ENCODE peak calls at places on chromosomes 1 and 21, in nine cellular contexts. I is transverse colon, D is body of pancreas, W is HepG2, E is prostate gland, M is GM12878, T is H1, S is heart left ventricle, X is stomach. J is an unnamed sample. For H3K27me3, the result is how much of the 10 kb centered on the place peaks cover.

GRCh38 chr1:150233359-150234308 is 2.3 kb downstream of the ANP32E start:
- DNase-seq in T (no peak), I (no peak), S (no peak), E (peak), D (peak), X (no peak), M (no peak), W (no peak), J (no peak)

GRCh38 chr1:212213754-212214153 is 71.5 kb upstream of the PPP2R5A start:
- DNase-seq in T (no peak), I (no peak), W (no peak), M (no peak), X (no peak), E (no peak), D (no peak), S (no peak), J (no peak)

GRCh38 chr1:223456747-223457146 is 63.5 kb downstream of the CCDC185 start:
- DNase-seq in M (no peak), X (no peak), W (no peak), E (no peak), T (no peak), I (no peak), D (no peak), S (no peak), J (no peak)

GRCh38 chr1:175683491-175684175 is 59.8 kb downstream of the TNR start:
- DNase-seq in T (no peak), S (no peak), D (no peak), M (no peak), E (no peak), X (no peak), I (no peak), W (no peak), J (no peak)

GRCh38 chr1:90711696-90712095 is 5.4 kb downstream of the BARHL2 start:
- DNase-seq in X (no peak), E (no peak), W (no peak), D (no peak), T (no peak), S (no peak), M (no peak), I (no peak), J (no peak)

GRCh38 chr1:73627723-73628122 is 570.3 kb downstream of the LRRIQ3 start:
- DNase-seq in D (no peak), I (no peak), W (no peak), X (no peak), T (no peak), E (no peak), S (no peak), M (no peak), J (no peak)

GRCh38 chr1:29657816-29658215 is 421.5 kb downstream of the PTPRU start:
- DNase-seq in E (no peak), I (no peak), W (no peak), S (no peak), D (no peak), T (no peak), X (no peak), M (no peak), J (no peak)

GRCh38 chr1:46532095-46532494 is 19.4 kb downstream of the KNCN start:
- DNase-seq in W (no peak), S (no peak), I (no peak), D (no peak), M (no peak), T (no peak), E (no peak), X (no peak), J (no peak)

GRCh38 chr1:19013826-19014548 is 57.5 kb upstream of the IFFO2 start:
- DNase-seq in M (no peak), X (peak), D (no peak), I (peak), E (no peak), S (no peak), T (no peak), W (peak), J (no peak)

GRCh38 chr1:234578735-234579134 is 31.2 kb downstream of the IRF2BP2 start:
- DNase-seq in M (no peak), E (no peak), X (no peak), W (no peak), D (no peak), I (no peak), T (no peak), S (no peak), J (no peak)

GRCh38 chr1:85200367-85200869 is 398 bp downstream of the SYDE2 start:
- DNase-seq in E (peak), I (peak), T (no peak), X (peak), W (peak), D (peak), M (no peak), S (peak), J (peak)

GRCh38 chr1:12669529-12670068 is 25.7 kb downstream of the AADACL4 start:
- DNase-seq in E (no peak), S (no peak), D (no peak), I (no peak), X (no peak), W (no peak), T (no peak), M (no peak), J (no peak)

GRCh38 chr1:145995964-145996432 is 381 bp downstream of the TXNIP start:
- DNase-seq in X (peak), T (no peak), S (no peak), E (no peak), I (no peak), D (no peak), W (no peak), M (no peak), J (no peak)

GRCh38 chr1:14756617-14757259 is 158.3 kb downstream of the KAZN start:
- DNase-seq in W (no peak), M (no peak), I (no peak), D (no peak), E (no peak), X (no peak), T (no peak), S (no peak), J (no peak)

GRCh38 chr1:81388435-81388834 is 412.3 kb upstream of the ADGRL2 start:
- DNase-seq in D (no peak), S (no peak), M (no peak), I (no peak), T (no peak), X (no peak), E (no peak), W (no peak), J (no peak)

GRCh38 chr1:187621961-187622360 is 793.2 kb downstream of the PLA2G4A start:
- DNase-seq in D (no peak), X (no peak), I (no peak), M (peak), S (no peak), W (no peak), E (no peak), T (no peak), J (no peak)

GRCh38 chr1:84301759-84302380 is 362 bp downstream of the SAMD13 start:
- DNase-seq in E (no peak), D (no peak), S (no peak), X (no peak), W (no peak), M (no peak), I (no peak), T (no peak), J (no peak)

GRCh38 chr1:235601087-235601486 is 48.5 kb downstream of the GNG4 start:
- DNase-seq in W (no peak), I (no peak), S (no peak), M (no peak), T (no peak), X (peak), D (peak), E (no peak), J (no peak)

GRCh38 chr1:45868861-45869260 is 65.4 kb downstream of the MAST2 start:
- DNase-seq in T (no peak), D (no peak), W (peak), M (no peak), X (no peak), E (no peak), S (no peak), I (no peak), J (no peak)

GRCh38 chr1:165408518-165408917 is 36.4 kb downstream of the RXRG start:
- DNase-seq in S (no peak), W (peak), I (no peak), D (no peak), X (peak), E (no peak), M (no peak), T (no peak), J (no peak)

GRCh38 chr1:245155186-245156040 is 628 bp downstream of the KIF26B start:
- DNase-seq in T (no peak), M (no peak), I (no peak), E (no peak), D (no peak), S (no peak), X (no peak), W (no peak), J (no peak)

GRCh38 chr1:243982451-243983018 is 68.5 kb upstream of the ZBTB18 start:
- DNase-seq in S (no peak), D (no peak), M (no peak), W (peak), T (peak), X (no peak), E (no peak), I (no peak), J (no peak)

GRCh38 chr1:21574464-21575151 is 65.4 kb downstream of the ALPL start:
- DNase-seq in I (no peak), T (peak), M (no peak), W (peak), D (no peak), E (peak), X (peak), S (peak), J (no peak)

GRCh38 chr1:177928194-177928593 is 41.7 kb downstream of the SEC16B start:
- DNase-seq in S (no peak), W (no peak), M (no peak), X (no peak), T (no peak), D (no peak), E (no peak), I (no peak), J (no peak)

GRCh38 chr1:30465096-30465495 is 258.3 kb downstream of the MATN1 start:
- DNase-seq in E (no peak), X (no peak), D (no peak), M (no peak), W (no peak), T (no peak), I (no peak), S (peak), J (no peak)

GRCh38 chr1:231420959-231421615 is 1.0 kb downstream of the EGLN1 start:
- DNase-seq in E (peak), X (peak), I (peak), S (peak), W (no peak), M (no peak), T (no peak), D (peak), J (peak)

GRCh38 chr1:95068956-95069710 is 3.6 kb downstream of the ALG14 start:
- DNase-seq in I (peak), W (peak), T (no peak), D (no peak), X (no peak), M (no peak), E (no peak), S (no peak), J (no peak)

GRCh38 chr1:95223110-95223509 is 10.9 kb upstream of the RWDD3 start:
- DNase-seq in T (no peak), X (no peak), S (no peak), E (no peak), W (no peak), I (no peak), M (no peak), D (no peak), J (no peak)

GRCh38 chr1:202860744-202861419 is 28.1 kb downstream of the RABIF start:
- DNase-seq in I (peak), T (peak), X (peak), S (peak), E (peak), M (no peak), W (peak), D (peak), J (no peak)

GRCh38 chr21:46634966-46635323 is 529 bp upstream of the PRMT2 start:
- DNase-seq in W (peak), D (no peak), X (peak), I (no peak), E (peak), T (peak), S (no peak), M (peak), J (peak)

GRCh38 chr1:63688302-63688701 is 85.5 kb upstream of the ROR1 start:
- DNase-seq in S (no peak), I (no peak), X (no peak), M (no peak), T (no peak), D (no peak), E (no peak), W (no peak), J (no peak)

GRCh38 chr1:88736633-88737248 is 52.7 kb downstream of the PKN2 start:
- DNase-seq in W (peak), X (no peak), S (no peak), D (no peak), E (no peak), M (no peak), I (no peak), T (peak), J (no peak)

GRCh38 chr1:37323486-37324377 is 150.6 kb upstream of the ZC3H12A start:
- DNase-seq in I (no peak), S (no peak), D (peak), M (no peak), E (no peak), T (peak), X (no peak), W (peak), J (no peak)

GRCh38 chr1:53449026-53449425 is 10.2 kb upstream of the DMRTB1 start:
- DNase-seq in S (no peak), W (no peak), I (no peak), M (no peak), X (no peak), E (no peak), D (no peak), T (no peak), J (no peak)

GRCh38 chr1:228342627-228343210 is 63.9 kb downstream of the TRIM11 start:
- DNase-seq in S (peak), D (peak), E (no peak), M (no peak), T (no peak), I (peak), W (no peak), X (no peak), J (no peak)

DNA sequence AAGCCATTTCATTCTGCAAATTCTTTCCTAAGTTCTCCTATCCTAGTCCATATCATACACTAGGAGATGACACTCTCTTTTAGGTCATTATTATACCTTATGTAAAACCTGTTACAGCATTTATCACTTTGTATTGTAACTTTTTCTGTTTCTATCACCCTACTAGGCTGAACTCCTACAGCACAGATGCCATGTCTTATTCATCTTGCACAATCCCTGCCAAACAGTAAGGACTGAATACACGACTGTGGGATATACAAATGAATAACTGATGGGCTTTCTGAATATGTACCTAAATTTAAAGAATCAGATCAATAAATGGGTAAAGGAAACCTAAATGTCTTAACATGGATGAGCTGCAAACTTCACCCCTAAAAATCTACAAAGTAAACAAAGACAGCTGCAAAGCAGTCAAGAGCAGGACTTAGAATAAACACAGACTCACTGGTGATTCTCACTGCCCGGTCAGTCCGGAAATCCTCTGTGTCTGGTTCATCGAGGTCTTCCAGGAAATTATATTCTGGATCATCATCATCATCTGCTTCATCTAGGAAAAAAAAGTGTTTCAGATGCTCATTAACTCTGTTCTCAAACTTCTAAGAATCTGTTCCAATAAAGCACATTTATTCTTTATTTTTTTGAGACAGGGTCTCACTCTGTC is 62.3 kb downstream of the GON4L start:
- DNase-seq in T (no peak), D (no peak), E (no peak), S (no peak), I (no peak), X (no peak), M (no peak), W (no peak), J (no peak)
- H3K27me3 ChIP-seq in T (under half), D (under half), E (under half), S (under half), I (under half), X (under half), M (under half), W (under half), J (under half)

GRCh38 chr1:161171191-161171590 is 5.0 kb downstream of the PPOX start:
- DNase-seq in M (no peak), X (no peak), T (no peak), E (no peak), S (no peak), W (no peak), D (no peak), I (no peak), J (no peak)

GRCh38 chr1:161172349-161172748 is 5.0 kb downstream of the B4GALT3 start:
- DNase-seq in I (no peak), X (peak), S (no peak), W (no peak), E (peak), D (no peak), M (no peak), T (no peak), J (no peak)

GRCh38 chr1:161173711-161174110 is 3.6 kb downstream of the B4GALT3 start:
- DNase-seq in S (no peak), W (no peak), E (no peak), M (no peak), X (no peak), I (no peak), D (no peak), T (no peak), J (no peak)

GRCh38 chr1:161171696-161172095 is 5.5 kb downstream of the PPOX start:
- DNase-seq in W (no peak), M (no peak), I (no peak), D (no peak), T (no peak), X (no peak), E (no peak), S (no peak), J (no peak)

GRCh38 chr1:161172776-161173376 is 4.4 kb downstream of the B4GALT3 start:
- DNase-seq in I (no peak), E (no peak), X (no peak), W (no peak), M (no peak), D (peak), S (no peak), T (no peak), J (no peak)
- TF ChIP-seq POLR2A in I (no peak), E (no peak), X (no peak), W (no peak), M (no peak), D (no peak), S (no peak), T (no peak), J (no peak)

DNA sequence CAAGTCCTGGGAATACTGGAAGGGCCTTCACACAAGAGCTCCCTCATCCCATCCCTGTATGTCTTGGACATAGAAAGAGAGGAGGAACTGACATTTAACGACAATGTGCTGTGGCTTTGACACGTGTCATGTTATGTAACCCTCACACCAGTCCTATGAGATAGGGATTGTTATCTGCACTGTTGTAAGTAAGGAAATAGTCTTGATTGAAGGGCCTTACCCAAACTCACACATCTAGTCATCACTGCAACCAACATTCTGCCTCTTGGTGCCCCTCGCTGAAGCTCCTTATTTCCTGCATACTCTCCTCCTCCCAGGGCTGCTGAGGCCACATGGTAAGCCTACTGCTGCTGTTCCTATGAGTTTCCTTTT is 63.7 kb upstream of the ANGPTL1 start:
- DNase-seq in S (no peak), T (no peak), W (no peak), I (no peak), D (no peak), X (no peak), E (no peak), M (no peak), J (no peak)
- H3K27ac ChIP-seq in S (no peak), T (no peak), W (no peak), I (peak), D (no peak), X (no peak), E (no peak), M (no peak), J (no peak)

DNA sequence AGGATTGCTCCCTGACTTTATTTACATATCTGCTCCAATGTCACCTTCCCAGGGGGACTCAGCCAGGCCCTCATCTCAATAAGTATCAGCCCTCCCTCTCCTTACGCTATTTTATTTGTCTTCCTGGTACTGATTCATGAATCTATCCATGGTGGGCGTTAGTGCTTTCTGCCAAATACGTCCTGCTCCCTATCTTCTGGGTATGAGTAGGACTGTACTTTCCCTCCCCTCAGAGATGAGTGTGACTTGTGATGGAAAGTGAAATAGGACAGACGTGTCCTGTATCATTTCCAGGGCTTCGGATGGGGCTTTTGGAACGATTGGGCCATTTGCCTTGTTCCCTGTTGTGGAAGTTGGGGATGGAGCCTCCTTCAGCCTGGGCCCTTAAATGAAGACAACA is 47.5 kb downstream of the FOXO6 start:
- DNase-seq in M (no peak), X (no peak), W (no peak), T (no peak), I (no peak), S (no peak), E (no peak), D (no peak), J (no peak)
- H3K27me3 ChIP-seq in M (under half), X (under half), W (under half), T (under half), I (under half), S (under half), E (under half), D (under half), J (under half)

DNA sequence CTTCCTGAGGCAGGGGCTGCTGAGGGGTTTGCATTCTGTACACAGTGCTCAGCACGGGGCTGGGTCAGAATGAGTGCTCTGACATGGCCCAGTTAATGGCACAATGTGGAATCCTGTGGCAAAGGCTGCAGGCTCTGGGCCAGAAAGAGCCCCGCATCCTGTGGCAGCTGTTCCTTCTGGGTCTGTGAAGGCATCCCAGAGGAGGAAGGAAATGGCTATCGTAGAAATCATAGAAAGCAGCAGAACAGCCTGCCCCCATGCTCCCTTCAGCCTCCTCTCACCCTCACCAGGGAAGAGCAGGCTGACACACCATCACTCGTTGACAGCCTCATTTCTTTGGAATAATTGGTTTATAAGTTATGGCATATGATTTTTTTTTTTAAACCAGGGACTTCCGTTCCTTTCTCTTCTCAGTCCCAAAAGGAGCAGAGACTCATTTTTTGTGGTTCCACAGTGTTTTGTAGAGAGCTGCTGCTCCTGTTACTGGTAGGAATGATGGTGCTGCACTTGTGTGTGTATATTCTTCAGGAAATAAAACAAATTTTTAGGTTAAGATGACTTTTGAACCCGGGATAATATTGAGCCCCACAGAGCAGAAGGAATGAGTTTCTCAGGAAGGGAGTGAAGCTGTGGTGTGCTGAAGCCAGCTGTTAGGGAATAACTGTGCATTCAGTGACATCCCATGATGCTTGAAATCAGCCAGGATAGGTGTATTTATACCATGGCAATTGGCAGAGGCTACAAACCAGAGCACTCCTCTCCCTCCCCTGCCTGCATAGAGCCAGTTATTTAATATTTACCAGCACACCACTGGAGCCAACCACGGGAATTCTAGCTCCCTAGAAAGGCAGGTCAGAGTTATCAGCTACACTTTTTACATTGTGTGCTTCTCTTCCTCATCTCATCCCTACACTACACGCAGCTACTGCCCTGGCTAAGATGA is 32.0 kb downstream of the PLXNA2 start:
- DNase-seq in S (no peak), M (no peak), W (no peak), D (no peak), I (no peak), X (no peak), T (no peak), E (no peak), J (no peak)
- TF ChIP-seq POLR2A in S (no peak), M (no peak), W (no peak), D (no peak), I (no peak), X (no peak), T (no peak), E (no peak), J (no peak)

GRCh38 chr1:24256687-24257086 is 62.5 kb upstream of the GRHL3 start:
- DNase-seq in E (no peak), D (no peak), T (no peak), I (no peak), W (no peak), M (no peak), S (no peak), X (no peak), J (no peak)
- H3K27ac ChIP-seq in E (no peak), D (no peak), T (no peak), I (no peak), W (no peak), M (no peak), S (no peak), X (no peak), J (no peak)

J was measured in tibial nerve.